ENCODE peak calls at places on chromosome 16, in nine cellular contexts. T is psoas muscle; U is mammary epithelial cell; O is CD8-positive, alpha-beta memory T cell; L is A673; F is adrenal gland; V is tibial artery; C is heart left ventricle; J is WERI-Rb-1. K is an unnamed sample. For H3K27me3 and H3K36me3, the result is how much of the 10 kb centered on the place peaks cover.

GRCh38 chr16:28987170-28987853 is 2.5 kb downstream of the LAT start:
- DNase-seq in T (no peak), U (no peak), O (no peak), L (no peak), F (no peak), V (no peak), C (no peak), J (no peak), K (no peak)

GRCh38 chr16:56312028-56312300 is 113.4 kb downstream of the AMFR start:
- DNase-seq in T (no peak), U (no peak), O (no peak), L (no peak), F (no peak), V (no peak), C (no peak), J (no peak), K (no peak)

GRCh38 chr16:53089434-53090270 is 34.9 kb downstream of the CHD9 start:
- DNase-seq in T (no peak), U (no peak), O (no peak), L (peak), F (no peak), V (no peak), C (no peak), J (no peak), K (no peak)

GRCh38 chr16:51376080-51376479 is 225.0 kb upstream of the SALL1 start:
- DNase-seq in T (no peak), U (no peak), O (no peak), L (peak), F (no peak), V (no peak), C (no peak), J (no peak), K (no peak)

GRCh38 chr16:3101841-3102470 is 2.9 kb upstream of the ZSCAN10 start:
- DNase-seq in T (peak), U (no peak), O (no peak), L (peak), F (peak), V (no peak), C (peak), J (no peak), K (no peak)

GRCh38 chr16:79826732-79827514 is 226.4 kb upstream of the MAF start:
- DNase-seq in T (no peak), U (no peak), O (no peak), L (no peak), F (no peak), V (no peak), C (no peak), J (no peak), K (no peak)

GRCh38 chr16:2739555-2740435 is 12.6 kb upstream of the SRRM2 start:
- DNase-seq in T (no peak), U (no peak), O (no peak), L (no peak), F (no peak), V (no peak), C (no peak), J (no peak), K (no peak)

GRCh38 chr16:69411064-69411985 is 13.1 kb upstream of the CYB5B start:
- DNase-seq in T (no peak), U (no peak), O (no peak), L (no peak), F (no peak), V (no peak), C (no peak), J (no peak), K (no peak)

GRCh38 chr16:57409870-57410585 is 5.5 kb downstream of the CCL17 start:
- DNase-seq in T (no peak), U (no peak), O (no peak), L (no peak), F (peak), V (peak), C (no peak), J (no peak), K (peak)

GRCh38 chr16:11871193-11871592 is 19.9 kb upstream of the RSL1D1 start:
- DNase-seq in T (no peak), U (no peak), O (no peak), L (peak), F (no peak), V (no peak), C (no peak), J (peak), K (peak)

GRCh38 chr16:73213761-73214480 is 166.0 kb upstream of the ZFHX3 start:
- DNase-seq in T (no peak), U (no peak), O (no peak), L (no peak), F (no peak), V (no peak), C (no peak), J (no peak), K (no peak)

GRCh38 chr16:14375132-14375491 is 254.9 kb downstream of the PARN start:
- DNase-seq in T (no peak), U (no peak), O (no peak), L (no peak), F (no peak), V (no peak), C (no peak), J (no peak), K (no peak)

GRCh38 chr16:81932668-81933067 is 78.6 kb downstream of the SDR42E1 start:
- DNase-seq in T (no peak), U (no peak), O (no peak), L (no peak), F (no peak), V (peak), C (no peak), J (no peak), K (no peak)

GRCh38 chr16:81730090-81731051 is 48.7 kb upstream of the PLCG2 start:
- DNase-seq in T (peak), U (peak), O (peak), L (peak), F (peak), V (peak), C (peak), J (peak), K (peak)

GRCh38 chr16:19722981-19723380 is 4.9 kb downstream of the IQCK start:
- DNase-seq in T (no peak), U (no peak), O (no peak), L (peak), F (no peak), V (no peak), C (no peak), J (peak), K (no peak)

GRCh38 chr16:28981517-28981916 is 3.3 kb upstream of the LAT start:
- DNase-seq in T (no peak), U (no peak), O (no peak), L (peak), F (no peak), V (no peak), C (no peak), J (peak), K (no peak)

GRCh38 chr16:54936979-54937672 is 6.5 kb downstream of the IRX5 start:
- DNase-seq in T (no peak), U (peak), O (no peak), L (no peak), F (no peak), V (no peak), C (peak), J (peak), K (peak)

GRCh38 chr16:85457366-85457765 is 155.8 kb upstream of the GSE1 start:
- DNase-seq in T (no peak), U (peak), O (no peak), L (no peak), F (no peak), V (no peak), C (no peak), J (no peak), K (no peak)

GRCh38 chr16:55039511-55039910 is 108.8 kb downstream of the IRX5 start:
- DNase-seq in T (no peak), U (peak), O (no peak), L (no peak), F (no peak), V (peak), C (no peak), J (no peak), K (no peak)

GRCh38 chr16:56700195-56700594 is 17.9 kb downstream of the MT1X start:
- DNase-seq in T (no peak), U (no peak), O (no peak), L (no peak), F (no peak), V (no peak), C (no peak), J (no peak), K (no peak)

GRCh38 chr16:59612094-59612493 is 878.0 kb upstream of the GOT2 start:
- DNase-seq in T (no peak), U (no peak), O (no peak), L (no peak), F (no peak), V (no peak), C (no peak), J (no peak), K (peak)

GRCh38 chr16:59046335-59046734 is 312.2 kb upstream of the GOT2 start:
- DNase-seq in T (no peak), U (no peak), O (no peak), L (no peak), F (no peak), V (no peak), C (no peak), J (no peak), K (no peak)

GRCh38 chr16:83932304-83932703 is 20.7 kb upstream of the OSGIN1 start:
- DNase-seq in T (no peak), U (no peak), O (no peak), L (no peak), F (no peak), V (no peak), C (no peak), J (no peak), K (no peak)

GRCh38 chr16:17491140-17491662 is 20.4 kb upstream of the XYLT1 start:
- DNase-seq in T (no peak), U (no peak), O (no peak), L (no peak), F (no peak), V (no peak), C (no peak), J (no peak), K (no peak)

GRCh38 chr16:54937673-54938350 is 7.1 kb downstream of the IRX5 start:
- DNase-seq in T (no peak), U (peak), O (no peak), L (no peak), F (no peak), V (no peak), C (no peak), J (peak), K (no peak)

GRCh38 chr16:19685176-19685575 is 32.9 kb downstream of the KNOP1 start:
- DNase-seq in T (no peak), U (no peak), O (no peak), L (no peak), F (no peak), V (no peak), C (no peak), J (no peak), K (no peak)

GRCh38 chr16:55471448-55472097 is 7.4 kb upstream of the MMP2 start:
- DNase-seq in T (no peak), U (peak), O (no peak), L (peak), F (no peak), V (peak), C (no peak), J (no peak), K (no peak)

GRCh38 chr16:71172808-71173207 is 57.7 kb downstream of the HYDIN start:
- DNase-seq in T (no peak), U (no peak), O (no peak), L (no peak), F (peak), V (no peak), C (no peak), J (no peak), K (no peak)

GRCh38 chr16:50884066-50884860 is 142.4 kb downstream of the CYLD start:
- DNase-seq in T (no peak), U (no peak), O (peak), L (peak), F (no peak), V (no peak), C (no peak), J (peak), K (no peak)

GRCh38 chr16:12833939-12834338 is 30.3 kb upstream of the CPPED1 start:
- DNase-seq in T (no peak), U (peak), O (no peak), L (no peak), F (peak), V (no peak), C (no peak), J (peak), K (no peak)

GRCh38 chr16:31064882-31065461 is 9.1 kb downstream of the ZNF668 start:
- DNase-seq in T (peak), U (peak), O (no peak), L (peak), F (peak), V (no peak), C (peak), J (peak), K (no peak)

GRCh38 chr16:84518804-84519341 is 14.4 kb upstream of the MEAK7 start:
- DNase-seq in T (no peak), U (no peak), O (peak), L (no peak), F (no peak), V (no peak), C (no peak), J (no peak), K (no peak)

GRCh38 chr16:5027575-5028235 is 6.0 kb downstream of the NAGPA start:
- DNase-seq in T (no peak), U (no peak), O (no peak), L (no peak), F (no peak), V (no peak), C (peak), J (no peak), K (peak)

GRCh38 chr16:88636488-88637265 is 1.7 kb upstream of the IL17C start:
- DNase-seq in T (no peak), U (no peak), O (no peak), L (no peak), F (no peak), V (no peak), C (no peak), J (no peak), K (no peak)
- H3K27me3 ChIP-seq in T (under half), U (under half), O (under half), L (under half), F (under half), V (under half), C (under half), J (under half), K (under half)

GRCh38 chr16:8929086-8929748 is 34.5 kb downstream of the USP7 start:
- DNase-seq in T (no peak), U (no peak), O (no peak), L (peak), F (no peak), V (no peak), C (no peak), J (no peak), K (no peak)

GRCh38 chr16:8924214-8924613 is 39.5 kb downstream of the USP7 start:
- DNase-seq in T (peak), U (no peak), O (no peak), L (no peak), F (peak), V (no peak), C (peak), J (no peak), K (peak)

GRCh38 chr16:8925455-8925854 is 38.3 kb downstream of the USP7 start:
- DNase-seq in T (no peak), U (no peak), O (no peak), L (no peak), F (no peak), V (no peak), C (no peak), J (no peak), K (no peak)

GRCh38 chr16:8928467-8928957 is 35.2 kb downstream of the USP7 start:
- DNase-seq in T (no peak), U (no peak), O (no peak), L (peak), F (no peak), V (no peak), C (no peak), J (no peak), K (no peak)

DNA sequence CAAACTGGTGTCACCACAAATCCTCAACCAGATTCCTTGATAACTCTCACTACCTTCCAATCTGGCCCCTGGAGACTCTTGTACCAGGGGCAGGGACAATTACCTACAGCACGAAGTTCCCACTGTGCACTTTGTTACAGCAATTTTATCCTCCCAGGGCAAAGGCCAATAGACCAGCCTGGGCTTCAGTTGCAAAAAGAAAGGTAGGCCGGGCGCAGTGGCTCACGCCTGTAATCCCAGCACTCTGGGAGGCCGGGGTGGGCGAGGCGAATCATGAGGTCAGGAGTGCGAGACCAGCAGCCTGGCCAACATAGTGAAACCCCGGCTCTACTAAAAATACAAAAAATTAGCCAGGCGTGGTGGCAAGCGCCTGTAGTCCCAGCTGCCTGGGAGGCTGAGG is 36.9 kb downstream of the USP7 start:
- DNase-seq in T (no peak), U (no peak), O (no peak), L (no peak), F (no peak), V (no peak), C (no peak), J (no peak), K (no peak)
- H3K36me3 ChIP-seq in T (half or more), U (under half), O (under half), L (under half), F (under half), V (under half), C (half or more), J (half or more), K (half or more)

DNA sequence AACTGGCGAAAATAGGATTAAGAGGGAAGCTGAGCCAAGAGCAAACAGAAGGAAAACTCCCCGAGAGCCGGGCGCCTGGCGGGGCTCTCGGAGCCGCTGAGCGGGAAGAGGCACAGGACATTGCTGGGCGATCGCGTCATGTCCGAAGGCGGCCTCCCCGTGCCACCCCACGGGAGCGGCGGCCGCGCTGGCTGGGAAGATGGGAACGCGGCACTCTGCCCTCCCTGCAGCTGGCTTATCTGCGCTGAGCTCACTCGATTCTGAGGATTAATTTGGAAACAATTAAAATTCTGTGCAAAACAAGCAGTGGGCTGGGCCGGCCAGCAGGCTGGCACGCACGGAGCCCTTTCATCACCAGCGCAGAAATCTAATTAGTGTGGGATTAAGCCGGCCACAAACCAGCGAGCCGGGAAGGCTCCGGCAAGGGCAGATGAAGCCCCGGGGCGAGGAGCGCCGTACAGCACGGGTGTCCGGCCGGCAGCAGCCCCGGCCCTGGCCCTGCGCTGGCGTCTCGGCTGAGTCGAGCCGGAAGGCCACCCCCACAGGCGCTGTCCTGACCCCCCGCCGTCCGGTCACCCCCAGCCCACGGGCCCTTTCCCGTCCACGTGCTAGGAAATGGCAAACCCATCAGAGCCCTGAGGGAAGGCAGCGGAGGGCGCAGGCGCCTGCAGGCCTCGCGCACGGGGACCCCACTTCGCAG is 37.8 kb downstream of the SOX8 start:
- DNase-seq in T (peak), U (peak), O (no peak), L (peak), F (no peak), V (peak), C (peak), J (peak), K (no peak)
- H3K27me3 ChIP-seq in T (under half), U (under half), O (under half), L (under half), F (under half), V (under half), C (under half), J (under half), K (under half)

GRCh38 chr16:15605869-15606520 is 37.0 kb downstream of the MARF1 start:
- DNase-seq in T (no peak), U (no peak), O (no peak), L (no peak), F (no peak), V (no peak), C (no peak), J (no peak), K (no peak)
- H3K36me3 ChIP-seq in T (half or more), U (under half), O (half or more), L (half or more), F (under half), V (half or more), C (half or more), J (half or more), K (under half)

GRCh38 chr16:65774350-65774749 is 592.1 kb upstream of the CDH5 start:
- DNase-seq in T (no peak), U (no peak), O (no peak), L (no peak), F (no peak), V (no peak), C (no peak), J (no peak), K (no peak)
- H3K27me3 ChIP-seq in T (under half), U (under half), O (under half), L (under half), F (under half), V (under half), C (under half), J (under half), K (under half)

K was measured in upper lobe of left lung.